ENCODE peak calls at places on chromosomes 3 and 15, in six cellular contexts. One of them, this sample, is unnamed.

GRCh38 chr15:35545316-35545824 is 595 bp downstream of the DPH6 start:
- DNase-seq in HepG2: peak
- DNase-seq in SK-N-SH: peak
- DNase-seq in GM12878: peak
- DNase-seq in K562: peak
- DNase-seq in H1: no peak
- DNase-seq in this sample: peak

GRCh38 chr3:48268381-48268935 is 27.6 kb downstream of the ZNF589 start:
- DNase-seq in HepG2: no peak
- DNase-seq in K562: no peak
- DNase-seq in H1: no peak
- DNase-seq in GM12878: peak
- DNase-seq in SK-N-SH: no peak
- DNase-seq in this sample: no peak

GRCh38 chr15:84656972-84657371 is 1.0 kb downstream of the NMB start:
- DNase-seq in H1: no peak
- DNase-seq in K562: no peak
- DNase-seq in SK-N-SH: no peak
- DNase-seq in HepG2: no peak
- DNase-seq in GM12878: no peak
- DNase-seq in this sample: no peak

GRCh38 chr3:190575441-190576190 is 61.7 kb downstream of the IL1RAP start:
- DNase-seq in GM12878: no peak
- DNase-seq in H1: no peak
- DNase-seq in K562: no peak
- DNase-seq in SK-N-SH: no peak
- DNase-seq in HepG2: no peak
- DNase-seq in this sample: peak

GRCh38 chr3:156553705-156554356 is 1.1 kb downstream of the SSR3 start:
- DNase-seq in GM12878: no peak
- DNase-seq in K562: peak
- DNase-seq in HepG2: peak
- DNase-seq in SK-N-SH: peak
- DNase-seq in H1: no peak
- DNase-seq in this sample: no peak

GRCh38 chr15:58396181-58396580 is 35.6 kb upstream of the LIPC start:
- DNase-seq in HepG2: no peak
- DNase-seq in H1: no peak
- DNase-seq in K562: no peak
- DNase-seq in GM12878: no peak
- DNase-seq in SK-N-SH: no peak
- DNase-seq in this sample: no peak

GRCh38 chr3:38773528-38773927 is 42.5 kb downstream of the SCN10A start:
- DNase-seq in SK-N-SH: no peak
- DNase-seq in GM12878: no peak
- DNase-seq in K562: no peak
- DNase-seq in HepG2: no peak
- DNase-seq in H1: no peak
- DNase-seq in this sample: no peak

GRCh38 chr3:147130461-147130860 is 275.9 kb downstream of the ZIC4 start:
- DNase-seq in HepG2: no peak
- DNase-seq in K562: no peak
- DNase-seq in SK-N-SH: no peak
- DNase-seq in GM12878: no peak
- DNase-seq in H1: no peak
- DNase-seq in this sample: no peak

GRCh38 chr3:127088511-127089430 is 104.2 kb upstream of the PRR23E start:
- DNase-seq in K562: no peak
- DNase-seq in H1: no peak
- DNase-seq in HepG2: no peak
- DNase-seq in GM12878: no peak
- DNase-seq in SK-N-SH: peak
- DNase-seq in this sample: no peak

GRCh38 chr15:58070801-58071418 is 5.4 kb upstream of the ALDH1A2 start:
- DNase-seq in SK-N-SH: peak
- DNase-seq in GM12878: no peak
- DNase-seq in K562: peak
- DNase-seq in HepG2: peak
- DNase-seq in H1: peak
- DNase-seq in this sample: peak

GRCh38 chr15:50543556-50543955 is 2.9 kb downstream of the USP50 start:
- DNase-seq in H1: no peak
- DNase-seq in GM12878: no peak
- DNase-seq in SK-N-SH: no peak
- DNase-seq in K562: no peak
- DNase-seq in HepG2: no peak
- DNase-seq in this sample: no peak

GRCh38 chr3:84974347-84974746 is 15.6 kb downstream of the CADM2 start:
- DNase-seq in K562: no peak
- DNase-seq in GM12878: no peak
- DNase-seq in SK-N-SH: no peak
- DNase-seq in H1: no peak
- DNase-seq in HepG2: peak
- DNase-seq in this sample: no peak

GRCh38 chr3:160445854-160446253 is 3.7 kb downstream of the TRIM59 start:
- DNase-seq in HepG2: no peak
- DNase-seq in GM12878: no peak
- DNase-seq in SK-N-SH: no peak
- DNase-seq in K562: no peak
- DNase-seq in H1: no peak
- DNase-seq in this sample: no peak

GRCh38 chr3:115042351-115042750 is 104.7 kb downstream of the ZBTB20 start:
- DNase-seq in K562: no peak
- DNase-seq in GM12878: no peak
- DNase-seq in HepG2: no peak
- DNase-seq in SK-N-SH: no peak
- DNase-seq in H1: no peak
- DNase-seq in this sample: no peak

GRCh38 chr3:127733781-127734180 is 61.0 kb downstream of the ABTB1 start:
- DNase-seq in HepG2: no peak
- DNase-seq in H1: no peak
- DNase-seq in GM12878: no peak
- DNase-seq in SK-N-SH: no peak
- DNase-seq in K562: no peak
- DNase-seq in this sample: no peak

GRCh38 chr15:39462691-39463090 is 118.2 kb upstream of the THBS1 start:
- DNase-seq in GM12878: no peak
- DNase-seq in K562: no peak
- DNase-seq in SK-N-SH: no peak
- DNase-seq in H1: no peak
- DNase-seq in HepG2: no peak
- DNase-seq in this sample: no peak

GRCh38 chr3:29331035-29331434 is 50.2 kb downstream of the RBMS3 start:
- DNase-seq in HepG2: no peak
- DNase-seq in SK-N-SH: no peak
- DNase-seq in GM12878: no peak
- DNase-seq in H1: no peak
- DNase-seq in K562: no peak
- DNase-seq in this sample: no peak

GRCh38 chr3:138824114-138824506 is 10.6 kb downstream of the PIK3CB start:
- DNase-seq in SK-N-SH: no peak
- DNase-seq in GM12878: no peak
- DNase-seq in K562: peak
- DNase-seq in H1: no peak
- DNase-seq in HepG2: no peak
- DNase-seq in this sample: no peak

DNA sequence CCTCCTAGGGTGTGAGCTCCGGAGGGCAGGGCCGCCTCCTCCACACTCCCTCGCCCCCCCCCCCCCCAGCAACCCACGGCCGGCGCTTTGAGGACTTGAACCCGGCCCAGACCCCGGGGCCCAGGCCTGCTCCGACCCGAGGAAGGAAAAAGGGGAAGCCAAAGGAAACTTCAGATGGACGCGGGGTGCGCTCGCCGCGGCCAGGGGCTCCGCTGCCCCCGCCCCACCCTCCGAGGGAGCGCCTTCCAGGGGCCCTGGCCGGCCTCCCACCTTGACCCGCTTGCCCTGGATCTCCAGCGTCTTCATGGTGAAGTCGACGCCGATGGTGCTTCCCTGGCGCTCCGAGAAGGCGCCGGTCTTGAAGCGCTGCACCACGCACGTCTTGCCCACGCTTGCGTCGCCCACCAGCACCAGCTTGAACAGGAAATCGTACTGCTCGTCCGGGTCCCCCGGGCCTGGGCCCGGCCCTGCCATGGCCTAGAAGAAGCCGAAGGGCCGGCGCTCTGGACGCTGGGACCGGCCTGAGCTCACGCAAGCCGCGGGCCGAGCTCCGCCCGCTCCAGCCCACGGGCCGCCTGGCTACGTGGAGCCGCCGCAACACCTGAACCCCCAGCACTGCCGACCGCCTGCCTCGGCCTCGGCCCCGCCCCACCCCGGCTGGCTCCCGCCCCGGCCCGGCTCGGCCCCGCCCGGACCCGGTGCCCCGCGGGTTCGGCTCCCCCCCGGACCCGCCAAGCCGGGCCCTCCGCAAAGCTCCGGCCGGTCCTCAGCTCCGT is 400 bp downstream of the RAB43 start:
- DNase-seq in SK-N-SH: peak
- DNase-seq in H1: no peak
- DNase-seq in HepG2: no peak
- DNase-seq in K562: no peak
- DNase-seq in GM12878: no peak
- DNase-seq in this sample: no peak
- TF ChIP-seq GABPA in SK-N-SH: no peak
- TF ChIP-seq GABPA in H1: no peak
- TF ChIP-seq GABPA in HepG2: no peak
- TF ChIP-seq GABPA in K562: no peak
- TF ChIP-seq GABPA in GM12878: no peak
- TF ChIP-seq GABPA in this sample: no peak

GRCh38 chr3:159163656-159164055 is 361.8 kb downstream of the MFSD1 start:
- DNase-seq in GM12878: no peak
- DNase-seq in H1: no peak
- DNase-seq in K562: no peak
- DNase-seq in HepG2: no peak
- DNase-seq in SK-N-SH: no peak
- DNase-seq in this sample: no peak
- TF ChIP-seq POLR2AphosphoS5 in GM12878: no peak
- TF ChIP-seq POLR2AphosphoS5 in H1: no peak
- TF ChIP-seq POLR2AphosphoS5 in K562: no peak
- TF ChIP-seq POLR2AphosphoS5 in HepG2: no peak
- TF ChIP-seq POLR2AphosphoS5 in SK-N-SH: no peak
- TF ChIP-seq POLR2AphosphoS5 in this sample: no peak

DNA sequence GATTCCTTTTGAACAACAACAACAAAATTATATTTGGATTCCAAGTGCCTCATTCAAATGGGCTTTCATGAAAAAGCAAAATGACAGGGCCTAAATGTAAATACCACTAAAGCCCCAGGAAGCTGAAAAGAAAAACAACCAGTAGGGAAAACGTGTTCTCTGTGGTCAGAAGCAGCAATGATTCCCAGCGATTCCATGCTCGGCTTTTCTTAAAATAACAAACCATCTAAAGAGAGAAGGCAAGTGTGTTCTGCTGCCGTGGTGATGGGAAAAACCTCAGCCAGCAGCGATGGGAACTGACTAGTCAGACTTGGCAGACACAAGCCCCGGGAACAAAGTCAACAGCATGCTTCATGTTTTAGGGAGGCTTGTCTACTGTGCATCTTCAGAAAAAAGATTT is 153.6 kb downstream of the TNIK start:
- DNase-seq in HepG2: no peak
- DNase-seq in H1: no peak
- DNase-seq in K562: no peak
- DNase-seq in GM12878: no peak
- DNase-seq in SK-N-SH: no peak
- DNase-seq in this sample: no peak
- TF ChIP-seq GABPA in HepG2: no peak
- TF ChIP-seq GABPA in H1: no peak
- TF ChIP-seq GABPA in K562: no peak
- TF ChIP-seq GABPA in GM12878: no peak
- TF ChIP-seq GABPA in SK-N-SH: no peak
- TF ChIP-seq GABPA in this sample: no peak

GRCh38 chr15:72312605-72313447 is 7.1 kb downstream of the CELF6 start:
- DNase-seq in GM12878: no peak
- DNase-seq in HepG2: peak
- DNase-seq in H1: peak
- DNase-seq in K562: peak
- DNase-seq in SK-N-SH: peak
- DNase-seq in this sample: peak
- TF ChIP-seq POLR2AphosphoS5 in GM12878: no peak
- TF ChIP-seq POLR2AphosphoS5 in HepG2: no peak
- TF ChIP-seq POLR2AphosphoS5 in H1: no peak
- TF ChIP-seq POLR2AphosphoS5 in K562: no peak
- TF ChIP-seq POLR2AphosphoS5 in SK-N-SH: no peak
- TF ChIP-seq POLR2AphosphoS5 in this sample: no peak

This sample was measured in HL-60.